ENCODE peak calls at places on chromosomes 5 and 9, in seven cellular contexts. One of them, this sample, is unnamed.

GRCh38 chr9:130893250-130894101 is 3.1 kb downstream of the QRFP start:
- DNase-seq in 8988T: no peak
- DNase-seq in T follicular helper cell: no peak
- DNase-seq in activated CD8-positive, alpha-beta memory T cell treated with anti-CD3 and anti-CD28 coated beads for 4 hours: no peak
- DNase-seq in CD4-positive, alpha-beta memory T cell: no peak
- DNase-seq in GM10248: no peak
- DNase-seq in GM04504: no peak
- DNase-seq in this sample: no peak

GRCh38 chr5:143505934-143506333 is 102.4 kb upstream of the NR3C1 start:
- DNase-seq in GM04504: no peak
- DNase-seq in CD4-positive, alpha-beta memory T cell: no peak
- DNase-seq in activated CD8-positive, alpha-beta memory T cell treated with anti-CD3 and anti-CD28 coated beads for 4 hours: no peak
- DNase-seq in GM10248: no peak
- DNase-seq in 8988T: no peak
- DNase-seq in T follicular helper cell: no peak
- DNase-seq in this sample: no peak

GRCh38 chr5:98929982-98930355 is 1.2 kb upstream of the CHD1 start:
- DNase-seq in 8988T: no peak
- DNase-seq in activated CD8-positive, alpha-beta memory T cell treated with anti-CD3 and anti-CD28 coated beads for 4 hours: no peak
- DNase-seq in CD4-positive, alpha-beta memory T cell: no peak
- DNase-seq in T follicular helper cell: no peak
- DNase-seq in GM04504: no peak
- DNase-seq in GM10248: no peak
- DNase-seq in this sample: no peak

GRCh38 chr5:93300309-93300923 is 280.6 kb downstream of the NR2F1-AS1 start:
- DNase-seq in GM10248: no peak
- DNase-seq in CD4-positive, alpha-beta memory T cell: no peak
- DNase-seq in GM04504: no peak
- DNase-seq in activated CD8-positive, alpha-beta memory T cell treated with anti-CD3 and anti-CD28 coated beads for 4 hours: no peak
- DNase-seq in 8988T: no peak
- DNase-seq in T follicular helper cell: no peak
- DNase-seq in this sample: no peak

GRCh38 chr5:80098951-80099350 is 63.8 kb downstream of the THBS4 start:
- DNase-seq in 8988T: no peak
- DNase-seq in activated CD8-positive, alpha-beta memory T cell treated with anti-CD3 and anti-CD28 coated beads for 4 hours: no peak
- DNase-seq in GM10248: no peak
- DNase-seq in T follicular helper cell: no peak
- DNase-seq in GM04504: no peak
- DNase-seq in CD4-positive, alpha-beta memory T cell: no peak
- DNase-seq in this sample: no peak

GRCh38 chr9:93255994-93256877 is 72.3 kb downstream of the WNK2 start:
- DNase-seq in GM10248: no peak
- DNase-seq in activated CD8-positive, alpha-beta memory T cell treated with anti-CD3 and anti-CD28 coated beads for 4 hours: no peak
- DNase-seq in GM04504: no peak
- DNase-seq in 8988T: peak; percentile 4
- DNase-seq in CD4-positive, alpha-beta memory T cell: no peak
- DNase-seq in T follicular helper cell: no peak
- DNase-seq in this sample: no peak

GRCh38 chr9:32344551-32345182 is 39.8 kb upstream of the ACO1 start:
- DNase-seq in T follicular helper cell: no peak
- DNase-seq in 8988T: no peak
- DNase-seq in activated CD8-positive, alpha-beta memory T cell treated with anti-CD3 and anti-CD28 coated beads for 4 hours: no peak
- DNase-seq in CD4-positive, alpha-beta memory T cell: no peak
- DNase-seq in GM10248: no peak
- DNase-seq in GM04504: no peak
- DNase-seq in this sample: no peak

GRCh38 chr9:83334320-83334719 is 203.9 kb downstream of the FRMD3 start:
- DNase-seq in GM10248: peak; percentile 35
- DNase-seq in T follicular helper cell: peak; percentile 12
- DNase-seq in 8988T: no peak
- DNase-seq in GM04504: peak; percentile 78
- DNase-seq in CD4-positive, alpha-beta memory T cell: peak; percentile 45
- DNase-seq in activated CD8-positive, alpha-beta memory T cell treated with anti-CD3 and anti-CD28 coated beads for 4 hours: peak; percentile 19
- DNase-seq in this sample: peak; percentile 44

GRCh38 chr9:112764344-112764743 is 13.8 kb downstream of the SNX30 start:
- DNase-seq in 8988T: no peak
- DNase-seq in activated CD8-positive, alpha-beta memory T cell treated with anti-CD3 and anti-CD28 coated beads for 4 hours: no peak
- DNase-seq in GM10248: no peak
- DNase-seq in T follicular helper cell: no peak
- DNase-seq in GM04504: no peak
- DNase-seq in CD4-positive, alpha-beta memory T cell: no peak
- DNase-seq in this sample: no peak

GRCh38 chr9:14344846-14345585 is 31.1 kb upstream of the NFIB start:
- DNase-seq in CD4-positive, alpha-beta memory T cell: no peak
- DNase-seq in T follicular helper cell: no peak
- DNase-seq in 8988T: no peak
- DNase-seq in activated CD8-positive, alpha-beta memory T cell treated with anti-CD3 and anti-CD28 coated beads for 4 hours: no peak
- DNase-seq in GM04504: no peak
- DNase-seq in GM10248: no peak
- DNase-seq in this sample: no peak

GRCh38 chr9:29214702-29215248 is 1641.5 kb upstream of the C9orf72 start:
- DNase-seq in CD4-positive, alpha-beta memory T cell: no peak
- DNase-seq in GM10248: no peak
- DNase-seq in GM04504: no peak
- DNase-seq in 8988T: no peak
- DNase-seq in activated CD8-positive, alpha-beta memory T cell treated with anti-CD3 and anti-CD28 coated beads for 4 hours: no peak
- DNase-seq in T follicular helper cell: no peak
- DNase-seq in this sample: no peak

GRCh38 chr9:14437336-14438231 is 123.6 kb upstream of the NFIB start:
- DNase-seq in GM04504: no peak
- DNase-seq in activated CD8-positive, alpha-beta memory T cell treated with anti-CD3 and anti-CD28 coated beads for 4 hours: no peak
- DNase-seq in GM10248: no peak
- DNase-seq in T follicular helper cell: no peak
- DNase-seq in CD4-positive, alpha-beta memory T cell: no peak
- DNase-seq in 8988T: no peak
- DNase-seq in this sample: no peak

GRCh38 chr5:55096860-55097259 is 5.6 kb upstream of the GZMA start:
- DNase-seq in T follicular helper cell: peak; percentile 6
- DNase-seq in GM10248: no peak
- DNase-seq in activated CD8-positive, alpha-beta memory T cell treated with anti-CD3 and anti-CD28 coated beads for 4 hours: no peak
- DNase-seq in GM04504: no peak
- DNase-seq in 8988T: no peak
- DNase-seq in CD4-positive, alpha-beta memory T cell: peak; percentile 57
- DNase-seq in this sample: peak; percentile 48

GRCh38 chr5:158843305-158843704 is 256.4 kb downstream of the EBF1 start:
- DNase-seq in GM10248: no peak
- DNase-seq in 8988T: no peak
- DNase-seq in T follicular helper cell: no peak
- DNase-seq in activated CD8-positive, alpha-beta memory T cell treated with anti-CD3 and anti-CD28 coated beads for 4 hours: no peak
- DNase-seq in GM04504: no peak
- DNase-seq in CD4-positive, alpha-beta memory T cell: no peak
- DNase-seq in this sample: no peak

GRCh38 chr5:180647941-180648500 is 1.4 kb downstream of the FLT4 start:
- DNase-seq in T follicular helper cell: no peak
- DNase-seq in GM04504: no peak
- DNase-seq in 8988T: peak; percentile 50
- DNase-seq in activated CD8-positive, alpha-beta memory T cell treated with anti-CD3 and anti-CD28 coated beads for 4 hours: no peak
- DNase-seq in GM10248: no peak
- DNase-seq in CD4-positive, alpha-beta memory T cell: no peak
- DNase-seq in this sample: no peak

This sample was measured in CD4-positive, alpha-beta T cell.